ENCODE peak calls at places on chromosome 17, in four cellular contexts. U is neuronal stem cell, J is IMR-90, M is mesenchymal stem cell. L is an unnamed sample.

GRCh38 chr17:28347261-28347891 is 10.0 kb downstream of the POLDIP2 start:
- DNase-seq in U (no peak), J (peak; percentile 90), M (peak; percentile 58), L (peak; percentile 84)

GRCh38 chr17:41860254-41860931 is 4.8 kb downstream of the KLHL11 start:
- DNase-seq in U (no peak), J (no peak), M (no peak), L (no peak)

GRCh38 chr17:21370430-21370829 is 5.7 kb upstream of the KCNJ12 start:
- DNase-seq in U (peak; percentile 69), J (no peak), M (peak; percentile 33), L (peak; percentile 81)

GRCh38 chr17:8455660-8456059 is 20.0 kb downstream of the NDEL1 start:
- DNase-seq in U (no peak), J (no peak), M (no peak), L (no peak)

GRCh38 chr17:35896011-35896587 is 15.9 kb upstream of the CCL5 start:
- DNase-seq in U (no peak), J (no peak), M (peak; percentile 9), L (no peak)

GRCh38 chr17:61309857-61310256 is 89.8 kb upstream of the TBX2 start:
- DNase-seq in U (no peak), J (peak; percentile 92), M (peak; percentile 87), L (no peak)

GRCh38 chr17:64262125-64262421 is 987 bp downstream of the TEX2 start:
- DNase-seq in U (no peak), J (no peak), M (no peak), L (no peak)

GRCh38 chr17:46108550-46109110 is 84.6 kb downstream of the KANSL1 start:
- DNase-seq in U (no peak), J (no peak), M (no peak), L (peak; percentile 65)

GRCh38 chr17:62857526-62857925 is 49.4 kb upstream of the MARCHF10 start:
- DNase-seq in U (no peak), J (no peak), M (no peak), L (no peak)

GRCh38 chr17:78766225-78766624 is 15.8 kb downstream of the CYTH1 start:
- DNase-seq in U (no peak), J (no peak), M (no peak), L (no peak)

GRCh38 chr17:29124135-29124930 is 55.9 kb downstream of the MYO18A start:
- DNase-seq in U (no peak), J (peak; percentile 82), M (peak; percentile 84), L (peak; percentile 91)

GRCh38 chr17:15947331-15947730 is 2.4 kb downstream of the ADORA2B start:
- DNase-seq in U (no peak), J (peak; percentile 48), M (peak; percentile 34), L (no peak)

GRCh38 chr17:60391419-60392041 is 403 bp downstream of the USP32 start:
- DNase-seq in U (no peak), J (no peak), M (no peak), L (no peak)

GRCh38 chr17:35841505-35841904 is 27.2 kb downstream of the HEATR9 start:
- DNase-seq in U (no peak), J (peak; percentile 27), M (peak; percentile 17), L (no peak)

GRCh38 chr17:48103379-48103715 is 2.1 kb upstream of the CBX1 start:
- DNase-seq in U (no peak), J (no peak), M (no peak), L (no peak)

GRCh38 chr17:35089846-35090193 is 26.3 kb upstream of the RFFL start:
- DNase-seq in U (no peak), J (peak; percentile 34), M (peak; percentile 73), L (peak; percentile 89)

GRCh38 chr17:44556854-44557606 is at the start of gene FZD2:
- DNase-seq in U (peak; percentile 100), J (peak; percentile 99), M (peak; percentile 99), L (peak; percentile 97)

GRCh38 chr17:70906808-70907207 is 737.5 kb downstream of the KCNJ2 start:
- DNase-seq in U (peak; percentile 24), J (peak; percentile 62), M (peak; percentile 79), L (peak; percentile 73)

DNA sequence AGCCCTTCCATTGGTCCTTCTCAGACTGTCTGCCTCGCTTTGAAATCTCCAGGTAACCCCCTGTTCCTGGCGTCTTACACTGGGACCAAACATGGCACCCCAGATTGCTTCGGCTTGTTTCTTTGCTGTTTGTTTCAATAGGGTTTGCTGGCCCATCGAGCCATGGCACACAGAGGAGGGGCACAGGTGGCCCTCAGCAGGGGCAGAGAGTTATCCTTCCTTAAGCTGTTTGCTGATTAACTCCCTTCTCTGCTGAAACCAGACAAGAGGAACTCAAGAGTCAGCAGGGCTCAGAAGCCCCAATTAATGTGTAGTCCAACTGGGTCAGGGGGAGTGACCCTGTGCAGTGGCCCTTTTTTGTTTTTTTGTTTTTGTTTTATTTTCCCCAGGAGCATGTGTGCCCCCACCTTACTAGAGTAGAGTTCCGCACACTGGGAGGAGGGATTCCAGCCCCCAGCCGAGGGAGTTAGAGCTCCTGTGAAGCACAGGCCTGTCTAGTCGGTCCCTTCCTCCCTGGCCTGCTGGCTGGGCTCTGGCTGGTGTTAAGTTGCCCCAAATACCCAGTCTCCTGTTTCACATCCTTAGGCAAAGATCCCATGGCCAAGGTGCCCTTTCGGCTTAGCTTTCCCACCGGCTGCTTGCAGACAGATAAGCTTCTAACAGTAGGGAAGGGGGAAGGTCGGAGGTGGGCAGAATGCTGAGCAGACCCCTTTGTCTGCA is 39.3 kb downstream of the YPEL2 start:
- DNase-seq in U (peak; percentile 53), J (no peak), M (no peak), L (peak; percentile 38)
- H2BK120ac ChIP-seq in U (no peak overlapping the region), J (no peak overlapping the region), M (peak overlapping the region; percentile 71), L (no peak overlapping the region)

GRCh38 chr17:4314618-4315017 is 50.8 kb upstream of the ANKFY1 start:
- DNase-seq in U (no peak), J (no peak), M (no peak), L (no peak)

GRCh38 chr17:4318186-4318585 is 48.3 kb downstream of the UBE2G1 start:
- DNase-seq in U (no peak), J (no peak), M (no peak), L (peak; percentile 21)

GRCh38 chr17:4317648-4318047 is 48.8 kb downstream of the UBE2G1 start:
- DNase-seq in U (no peak), J (no peak), M (no peak), L (no peak)

GRCh38 chr17:4318596-4318995 is 47.9 kb downstream of the UBE2G1 start:
- DNase-seq in U (no peak), J (peak; percentile 51), M (no peak), L (no peak)

DNA sequence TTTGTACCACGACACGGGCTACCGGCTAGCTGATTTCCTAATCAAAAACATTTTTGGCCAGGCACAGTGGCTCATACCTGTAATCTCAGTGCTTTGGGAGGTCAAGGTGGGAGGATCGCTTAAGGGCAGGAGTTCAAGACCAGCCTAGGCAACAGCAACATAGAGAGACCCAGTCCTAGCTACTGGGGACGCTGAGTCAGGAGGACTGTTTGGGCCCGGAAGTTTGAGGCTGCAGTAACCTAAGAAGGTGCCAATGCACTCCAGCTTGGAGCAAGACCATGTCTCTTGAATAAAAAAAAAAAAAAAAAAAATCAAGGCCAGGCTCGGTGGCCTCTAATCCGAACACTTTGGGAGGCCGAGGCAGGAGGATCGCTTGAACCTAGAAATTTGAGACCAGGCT is 49.8 kb downstream of the UBE2G1 start:
- DNase-seq in U (no peak), J (no peak), M (no peak), L (no peak)
- H2BK120ac ChIP-seq in U (no peak overlapping the region), J (no peak overlapping the region), M (no peak overlapping the region), L (no peak overlapping the region)

DNA sequence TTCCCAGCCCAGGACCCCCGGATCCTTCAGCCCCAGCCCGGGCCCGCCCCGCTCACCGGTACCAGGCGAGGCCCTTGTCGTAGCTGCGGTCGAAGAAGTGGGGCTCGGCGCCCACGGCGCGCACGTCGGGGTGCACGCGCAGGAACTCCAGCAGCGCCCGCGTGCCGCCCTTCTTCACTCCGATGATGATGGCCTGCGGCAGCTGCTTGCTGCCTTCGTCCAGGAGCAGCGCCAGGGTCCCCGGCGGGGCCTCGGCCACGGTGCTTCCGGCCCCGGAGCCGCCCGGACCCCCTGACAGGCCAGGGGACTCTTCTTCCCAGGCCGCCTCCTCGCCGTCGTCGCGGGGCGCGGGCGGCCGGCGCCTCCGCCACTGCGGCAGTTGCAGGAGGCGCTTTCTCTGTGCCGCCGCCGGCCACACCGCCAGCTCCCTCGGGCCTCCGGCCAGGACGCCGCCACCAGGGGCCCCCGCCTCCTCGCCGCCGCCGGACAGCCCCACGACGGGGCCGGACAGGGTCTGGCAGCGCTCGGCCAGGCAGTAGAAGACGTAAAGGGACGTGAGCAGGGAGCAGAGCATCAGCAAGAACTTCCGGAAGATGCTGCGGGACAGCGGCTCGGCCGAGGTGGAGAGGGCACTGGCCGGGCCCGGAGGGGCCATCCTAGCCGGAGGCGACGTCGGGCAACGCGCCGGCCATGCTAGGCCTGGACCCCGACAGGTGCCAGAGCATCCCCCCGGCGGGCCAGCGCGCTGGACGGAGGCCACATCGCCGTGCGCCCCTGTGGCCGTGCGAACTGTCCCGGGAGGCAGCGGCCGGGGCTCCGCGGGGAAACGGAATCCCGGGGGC is 1.0 kb downstream of the HS3ST3A1 start:
- DNase-seq in U (peak; percentile 43), J (peak; percentile 25), M (peak; percentile 41), L (peak; percentile 49)
- H2BK120ac ChIP-seq in U (no peak overlapping the region), J (peak overlapping the region; percentile 88), M (no peak overlapping the region), L (peak overlapping the region; percentile 4)

DNA sequence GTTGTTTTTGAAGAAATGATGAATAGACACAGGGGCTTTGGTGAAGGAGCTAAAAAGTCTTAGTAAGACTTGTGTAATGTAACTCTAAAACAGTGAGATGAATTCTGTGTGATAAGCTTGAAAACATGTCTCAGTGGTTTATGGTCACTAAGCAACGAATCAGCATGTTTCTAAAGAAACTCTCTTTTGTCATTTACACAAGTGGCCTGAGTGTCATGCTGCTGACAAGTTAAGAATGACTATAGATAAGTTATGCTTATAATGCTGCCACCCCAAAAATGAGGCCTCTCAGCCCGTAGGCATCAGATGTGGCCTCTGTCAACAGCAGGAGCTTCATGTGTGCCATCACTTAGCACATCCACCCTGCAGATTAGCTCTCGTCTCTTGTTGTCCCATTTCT is 8.7 kb downstream of the COX10 start:
- DNase-seq in U (no peak), J (no peak), M (peak; percentile 39), L (no peak)
- H2BK120ac ChIP-seq in U (no peak overlapping the region), J (no peak overlapping the region), M (no peak overlapping the region), L (no peak overlapping the region)

GRCh38 chr17:49907279-49907678 is 59.4 kb upstream of the TAC4 start:
- DNase-seq in U (no peak), J (no peak), M (no peak), L (no peak)

GRCh38 chr17:49910858-49911204 is 58.2 kb upstream of the DLX4 start:
- DNase-seq in U (no peak), J (no peak), M (no peak), L (no peak)

GRCh38 chr17:49906511-49907136 is 58.8 kb upstream of the TAC4 start:
- DNase-seq in U (no peak), J (no peak), M (no peak), L (no peak)

GRCh38 chr17:49910094-49910857 is 58.7 kb upstream of the DLX4 start:
- DNase-seq in U (no peak), J (no peak), M (peak; percentile 24), L (peak; percentile 78)

GRCh38 chr17:49908782-49909714 is 59.9 kb upstream of the DLX4 start:
- DNase-seq in U (no peak), J (no peak), M (no peak), L (no peak)
- H2BK120ac ChIP-seq in U (peak overlapping the region; percentile 20), J (no peak overlapping the region), M (no peak overlapping the region), L (no peak overlapping the region)

DNA sequence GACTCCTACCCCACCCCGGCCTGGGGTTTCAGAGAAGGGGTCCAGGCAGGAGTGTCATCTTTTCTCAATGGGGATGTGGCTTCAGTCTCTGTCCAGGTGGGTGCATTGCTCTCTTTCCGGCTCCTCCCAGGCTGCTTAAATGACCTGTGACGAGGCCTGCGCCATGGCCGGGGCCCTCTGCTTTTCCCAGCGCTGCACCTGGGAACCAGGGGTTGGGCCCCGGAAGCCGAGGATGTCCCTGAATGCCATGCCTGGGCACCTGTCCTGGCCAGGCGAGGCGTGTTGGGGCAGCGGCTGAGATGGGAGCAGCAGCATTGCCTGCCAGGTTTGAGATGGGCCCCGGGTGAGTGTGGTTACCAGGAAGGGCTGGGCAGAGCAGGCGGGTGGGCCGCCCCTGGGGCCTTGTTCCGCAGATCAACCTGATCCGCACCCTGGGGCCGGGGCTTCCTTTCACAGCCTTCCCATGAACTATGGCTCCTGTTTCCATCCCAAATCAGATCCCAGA is 147.4 kb downstream of the SEC14L1 start:
- DNase-seq in U (no peak), J (no peak), M (no peak), L (no peak)
- H2BK120ac ChIP-seq in U (peak overlapping the region; percentile 24), J (peak overlapping the region; percentile 69), M (peak overlapping the region; percentile 36), L (peak overlapping the region; percentile 0)